ENCODE peak calls at places on chromosomes 11 and 22, in six cellular contexts. M, H, U, W, I and D are unnamed samples. For H3K27me3, the result is how much of the 10 kb centered on the place peaks cover.

GRCh38 chr11:14273885-14274284 is 85.1 kb downstream of the RRAS2 start:
- DNase-seq in H (no peak), U (no peak), I (no peak), W (no peak), M (peak), D (no peak)

GRCh38 chr11:73087730-73088129 is 54.4 kb downstream of the FCHSD2 start:
- DNase-seq in H (no peak), M (peak), U (no peak), I (no peak), W (no peak), D (no peak)

GRCh38 chr11:35304393-35304790 is 115.0 kb downstream of the SLC1A2 start:
- DNase-seq in U (no peak), I (no peak), M (peak), H (peak), W (no peak), D (peak)

GRCh38 chr11:104124979-104125378 is 39.0 kb downstream of the PDGFD start:
- DNase-seq in U (no peak), M (no peak), H (no peak), W (no peak), I (no peak), D (no peak)

GRCh38 chr11:74684661-74685060 is 46.6 kb downstream of the CHRDL2 start:
- DNase-seq in U (no peak), W (no peak), M (no peak), H (no peak), I (no peak), D (no peak)

GRCh38 chr11:67656278-67656922 is 5.9 kb upstream of the ACY3 start:
- DNase-seq in H (no peak), M (peak), I (no peak), U (no peak), W (no peak), D (peak)

GRCh38 chr11:18384157-18384641 is 10.2 kb upstream of the LDHA start:
- DNase-seq in I (peak), U (no peak), W (peak), H (peak), M (peak), D (peak)

GRCh38 chr11:109421981-109422590 is at the start of gene C11orf87:
- DNase-seq in U (no peak), W (no peak), H (no peak), I (no peak), M (no peak), D (no peak)

GRCh38 chr11:37108436-37109204 is 510.6 kb upstream of the RAG2 start:
- DNase-seq in W (no peak), U (no peak), I (no peak), H (no peak), M (no peak), D (no peak)

GRCh38 chr11:111334495-111335123 is 36.3 kb downstream of the POU2AF3 start:
- DNase-seq in M (no peak), I (no peak), U (no peak), H (no peak), W (no peak), D (no peak)

GRCh38 chr11:8426076-8426475 is 162.4 kb upstream of the LMO1 start:
- DNase-seq in H (no peak), I (no peak), U (no peak), M (no peak), W (no peak), D (no peak)

GRCh38 chr11:70779433-70780245 is 381.3 kb downstream of the CTTN start:
- DNase-seq in U (no peak), W (no peak), H (no peak), I (no peak), M (no peak), D (no peak)

GRCh38 chr22:23220485-23221350 is 40.4 kb downstream of the BCR start:
- DNase-seq in I (no peak), U (no peak), H (no peak), W (no peak), M (peak), D (no peak)

GRCh38 chr11:119739021-119739703 is 10.2 kb upstream of the NECTIN1 start:
- DNase-seq in M (no peak), U (no peak), W (no peak), I (no peak), H (no peak), D (no peak)

GRCh38 chr11:19715373-19715772 is 2.7 kb downstream of the NAV2 start:
- DNase-seq in H (no peak), M (peak), W (no peak), I (no peak), U (no peak), D (peak)

GRCh38 chr22:44373234-44373633 is 60.5 kb upstream of the SHISAL1 start:
- DNase-seq in H (no peak), M (no peak), W (no peak), I (peak), U (no peak), D (no peak)

GRCh38 chr11:92589512-92589911 is 364.9 kb downstream of the FAT3 start:
- DNase-seq in M (no peak), U (no peak), W (no peak), I (no peak), H (no peak), D (no peak)

GRCh38 chr22:16783930-16784354 is 41.3 kb downstream of the XKR3 start:
- DNase-seq in H (no peak), I (no peak), W (no peak), U (no peak), M (no peak), D (no peak)

GRCh38 chr11:59728913-59729312 is 15.3 kb upstream of the OR10V1 start:
- DNase-seq in H (no peak), W (no peak), I (no peak), M (no peak), U (no peak), D (no peak)

GRCh38 chr11:70873736-70874412 is 378.5 kb downstream of the SHANK2 start:
- DNase-seq in H (no peak), U (no peak), M (no peak), W (no peak), I (no peak), D (no peak)

GRCh38 chr11:121928597-121929580 is 187.1 kb downstream of the BLID start:
- DNase-seq in W (no peak), I (no peak), U (no peak), H (no peak), M (no peak), D (no peak)

GRCh38 chr22:37619991-37620390 is 11.4 kb downstream of the GGA1 start:
- DNase-seq in W (no peak), M (no peak), I (no peak), U (no peak), H (no peak), D (no peak)

GRCh38 chr11:107856981-107857517 is 1.5 kb downstream of the SLC35F2 start:
- DNase-seq in M (no peak), U (no peak), H (no peak), I (no peak), W (peak), D (no peak)

GRCh38 chr11:134119094-134119493 is 50.2 kb downstream of the JAM3 start:
- DNase-seq in W (no peak), H (no peak), I (no peak), M (peak), U (no peak), D (peak)

GRCh38 chr11:119218141-119218878 is 12.2 kb downstream of the CBL start:
- DNase-seq in M (peak), H (no peak), I (no peak), U (no peak), W (no peak), D (peak)

GRCh38 chr11:134752964-134753804 is 341.1 kb upstream of the B3GAT1 start:
- DNase-seq in I (no peak), M (no peak), U (no peak), W (no peak), H (no peak), D (no peak)

GRCh38 chr11:74932169-74932568 is 16.7 kb downstream of the XRRA1 start:
- DNase-seq in I (no peak), M (peak), H (no peak), W (no peak), U (no peak), D (peak)

GRCh38 chr22:50529416-50530279 is at the start of gene TYMP:
- DNase-seq in M (no peak), U (peak), I (peak), W (peak), H (peak), D (no peak)

GRCh38 chr11:64340671-64341335 is 799 bp downstream of the CCDC88B start:
- DNase-seq in W (no peak), H (peak), I (peak), M (no peak), U (peak), D (no peak)

GRCh38 chr11:113365895-113366294 is 21.7 kb upstream of the ANKK1 start:
- DNase-seq in U (no peak), M (no peak), I (no peak), H (no peak), W (no peak), D (no peak)

GRCh38 chr11:19336331-19336730 is 95.6 kb upstream of the E2F8 start:
- DNase-seq in U (no peak), I (no peak), M (no peak), H (no peak), W (no peak), D (no peak)

GRCh38 chr22:43992331-43992821 is 31.7 kb upstream of the PARVB start:
- DNase-seq in U (no peak), H (no peak), M (peak), I (no peak), W (no peak), D (peak)

GRCh38 chr22:19122752-19123492 is 710 bp upstream of the DGCR2 start:
- DNase-seq in M (peak), H (no peak), W (no peak), U (no peak), I (peak), D (no peak)
- H3K27ac ChIP-seq in M (no peak), H (peak), W (peak), U (peak), I (no peak), D (no peak)

GRCh38 chr11:69772646-69773045 is 2.5 kb downstream of the FGF4 start:
- DNase-seq in I (no peak), H (no peak), M (no peak), U (no peak), W (no peak), D (no peak)
- H3K27me3 ChIP-seq in I (half or more), H (under half), M (half or more), U (under half), W (half or more), D (half or more)

GRCh38 chr11:44456544-44457270 is 108.8 kb upstream of the CD82 start:
- DNase-seq in U (no peak), M (no peak), I (peak), H (no peak), W (no peak), D (no peak)

GRCh38 chr11:44451706-44452105 is 113.8 kb upstream of the CD82 start:
- DNase-seq in M (no peak), I (no peak), W (no peak), U (no peak), H (no peak), D (no peak)

GRCh38 chr11:44453871-44454270 is 111.6 kb upstream of the CD82 start:
- DNase-seq in U (no peak), W (no peak), M (no peak), I (no peak), H (no peak), D (no peak)

GRCh38 chr11:44454686-44455085 is 110.8 kb upstream of the CD82 start:
- DNase-seq in W (no peak), M (no peak), U (no peak), H (no peak), I (peak), D (no peak)

GRCh38 chr11:44453213-44453612 is 112.2 kb upstream of the CD82 start:
- DNase-seq in U (no peak), I (peak), H (no peak), M (no peak), W (no peak), D (no peak)
- H3K27ac ChIP-seq in U (no peak), I (peak), H (no peak), M (no peak), W (no peak), D (no peak)

GRCh38 chr11:2140411-2141400 is 1.5 kb upstream of the IGF2 start:
- DNase-seq in H (no peak), I (peak), W (no peak), M (no peak), U (no peak), D (no peak)
- H3K27me3 ChIP-seq in H (under half), I (half or more), W (half or more), M (half or more), U (half or more), D (half or more)